ENCODE peak calls at places on chromosomes 5 and 9, in five cellular contexts. L, M, T, E and J are unnamed samples. For H3K27me3, the result is how much of the 10 kb centered on the place peaks cover.

GRCh38 chr9:124000161-124000783 is 11.3 kb upstream of the LHX2 start:
- DNase-seq in L (no peak), M (no peak), T (no peak), E (peak), J (no peak)

GRCh38 chr9:127507751-127508648 is 56.7 kb downstream of the LRSAM1 start:
- DNase-seq in L (peak), M (no peak), T (no peak), E (no peak), J (no peak)

GRCh38 chr5:61455179-61456006 is 123.3 kb downstream of the ZSWIM6 start:
- DNase-seq in L (no peak), M (no peak), T (no peak), E (peak), J (no peak)

GRCh38 chr5:54148062-54148461 is 162.3 kb downstream of the ARL15 start:
- DNase-seq in L (no peak), M (peak), T (no peak), E (no peak), J (no peak)

GRCh38 chr9:104974053-104974983 is 46.4 kb upstream of the ABCA1 start:
- DNase-seq in L (no peak), M (no peak), T (no peak), E (no peak), J (no peak)

GRCh38 chr5:77644443-77645157 is 6.1 kb upstream of the OTP start:
- DNase-seq in L (no peak), M (no peak), T (no peak), E (peak), J (no peak)

GRCh38 chr5:28574616-28575015 is 1536.2 kb upstream of the CDH9 start:
- DNase-seq in L (no peak), M (no peak), T (no peak), E (no peak), J (no peak)

GRCh38 chr9:126507318-126508109 is 106.2 kb upstream of the LMX1B start:
- DNase-seq in L (peak), M (no peak), T (no peak), E (no peak), J (peak)

GRCh38 chr5:145218982-145219381 is 616.2 kb downstream of the PRELID2 start:
- DNase-seq in L (no peak), M (no peak), T (no peak), E (no peak), J (no peak)

GRCh38 chr9:38355115-38355514 is 37.4 kb upstream of the ALDH1B1 start:
- DNase-seq in L (no peak), M (no peak), T (no peak), E (no peak), J (no peak)

GRCh38 chr5:35354751-35355150 is 124.5 kb upstream of the PRLR start:
- DNase-seq in L (no peak), M (no peak), T (no peak), E (no peak), J (no peak)

GRCh38 chr5:138824516-138824915 is 50.6 kb downstream of the LRRTM2 start:
- DNase-seq in L (no peak), M (no peak), T (no peak), E (no peak), J (no peak)

GRCh38 chr9:27261517-27262211 is 35.3 kb downstream of the EQTN start:
- DNase-seq in L (no peak), M (no peak), T (no peak), E (no peak), J (peak)

GRCh38 chr5:108686676-108687075 is 61.0 kb upstream of the FER start:
- DNase-seq in L (no peak), M (no peak), T (no peak), E (no peak), J (no peak)

GRCh38 chr9:132187006-132187760 is 25.3 kb downstream of the NTNG2 start:
- DNase-seq in L (no peak), M (no peak), T (no peak), E (peak), J (no peak)

GRCh38 chr5:142981886-142982820 is 212.0 kb downstream of the ARHGAP26 start:
- DNase-seq in L (peak), M (peak), T (peak), E (peak), J (peak)

GRCh38 chr5:87826507-87826906 is 413.8 kb upstream of the CCNH start:
- DNase-seq in L (no peak), M (no peak), T (no peak), E (no peak), J (no peak)

GRCh38 chr5:64612349-64612961 is 77.8 kb upstream of the SHISAL2B start:
- DNase-seq in L (no peak), M (peak), T (no peak), E (peak), J (peak)

GRCh38 chr5:52870448-52870847 is 82.7 kb downstream of the ITGA1 start:
- DNase-seq in L (no peak), M (peak), T (no peak), E (peak), J (no peak)

GRCh38 chr5:132364319-132364718 is 5.2 kb upstream of the SLC22A5 start:
- DNase-seq in L (no peak), M (peak), T (no peak), E (no peak), J (no peak)

GRCh38 chr9:86282979-86283535 is 719 bp upstream of the ISCA1 start:
- DNase-seq in L (no peak), M (peak), T (peak), E (no peak), J (no peak)

GRCh38 chr9:104301770-104302169 is 202.3 kb upstream of the OR13F1 start:
- DNase-seq in L (no peak), M (no peak), T (no peak), E (no peak), J (no peak)

GRCh38 chr5:52822437-52822836 is 34.7 kb downstream of the ITGA1 start:
- DNase-seq in L (peak), M (no peak), T (no peak), E (no peak), J (peak)

GRCh38 chr9:133759146-133759900 is 21.2 kb upstream of the SARDH start:
- DNase-seq in L (peak), M (peak), T (peak), E (no peak), J (peak)

GRCh38 chr5:106321242-106321641 is 1349.5 kb downstream of the EFNA5 start:
- DNase-seq in L (no peak), M (no peak), T (no peak), E (no peak), J (no peak)

GRCh38 chr9:95572370-95573151 is 55.8 kb upstream of the PTCH1 start:
- DNase-seq in L (no peak), M (peak), T (peak), E (no peak), J (no peak)

GRCh38 chr9:91810286-91810905 is 139.6 kb downstream of the ROR2 start:
- DNase-seq in L (no peak), M (no peak), T (no peak), E (no peak), J (no peak)

GRCh38 chr5:96562614-96563013 is 99.6 kb upstream of the CAST start:
- DNase-seq in L (no peak), M (no peak), T (no peak), E (no peak), J (no peak)

GRCh38 chr9:123406691-123407536 is 50.9 kb downstream of the CRB2 start:
- DNase-seq in L (no peak), M (peak), T (no peak), E (peak), J (no peak)

GRCh38 chr9:6870650-6871477 is 113.1 kb downstream of the KDM4C start:
- DNase-seq in L (no peak), M (no peak), T (no peak), E (no peak), J (no peak)

GRCh38 chr5:42984307-42984706 is 55.8 kb downstream of the ANXA2R start:
- DNase-seq in L (no peak), M (no peak), T (no peak), E (no peak), J (no peak)

GRCh38 chr5:42985129-42986037 is 54.7 kb downstream of the ANXA2R start:
- DNase-seq in L (no peak), M (peak), T (no peak), E (no peak), J (no peak)

GRCh38 chr5:42982107-42982622 is 58.0 kb downstream of the ANXA2R start:
- DNase-seq in L (no peak), M (no peak), T (peak), E (peak), J (no peak)
- H3K27ac ChIP-seq in L (no peak), M (peak), T (peak), E (peak), J (no peak)

DNA sequence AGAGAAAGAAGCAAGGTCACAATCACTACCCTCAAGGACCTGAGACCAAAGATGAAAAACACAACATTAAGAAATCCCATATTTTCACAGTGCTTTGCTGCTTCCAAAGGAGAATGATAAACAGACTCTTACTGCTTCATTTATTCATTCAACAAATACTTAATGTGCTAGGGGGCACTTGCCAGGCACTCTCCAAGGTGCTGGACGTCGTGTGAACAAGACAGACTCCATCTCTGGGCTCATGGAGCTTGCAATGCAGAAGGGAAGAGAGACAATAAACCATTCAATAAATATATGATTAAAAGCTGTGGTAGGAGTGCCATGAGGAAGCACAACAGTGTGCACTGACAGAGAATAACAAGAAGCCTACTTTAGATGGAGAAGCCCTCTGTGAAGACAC is 327.7 kb downstream of the CDK5RAP2 start:
- DNase-seq in L (no peak), M (no peak), T (no peak), E (peak), J (no peak)
- H3K27me3 ChIP-seq in L (under half), M (under half), T (under half), E (under half), J (under half)

DNA sequence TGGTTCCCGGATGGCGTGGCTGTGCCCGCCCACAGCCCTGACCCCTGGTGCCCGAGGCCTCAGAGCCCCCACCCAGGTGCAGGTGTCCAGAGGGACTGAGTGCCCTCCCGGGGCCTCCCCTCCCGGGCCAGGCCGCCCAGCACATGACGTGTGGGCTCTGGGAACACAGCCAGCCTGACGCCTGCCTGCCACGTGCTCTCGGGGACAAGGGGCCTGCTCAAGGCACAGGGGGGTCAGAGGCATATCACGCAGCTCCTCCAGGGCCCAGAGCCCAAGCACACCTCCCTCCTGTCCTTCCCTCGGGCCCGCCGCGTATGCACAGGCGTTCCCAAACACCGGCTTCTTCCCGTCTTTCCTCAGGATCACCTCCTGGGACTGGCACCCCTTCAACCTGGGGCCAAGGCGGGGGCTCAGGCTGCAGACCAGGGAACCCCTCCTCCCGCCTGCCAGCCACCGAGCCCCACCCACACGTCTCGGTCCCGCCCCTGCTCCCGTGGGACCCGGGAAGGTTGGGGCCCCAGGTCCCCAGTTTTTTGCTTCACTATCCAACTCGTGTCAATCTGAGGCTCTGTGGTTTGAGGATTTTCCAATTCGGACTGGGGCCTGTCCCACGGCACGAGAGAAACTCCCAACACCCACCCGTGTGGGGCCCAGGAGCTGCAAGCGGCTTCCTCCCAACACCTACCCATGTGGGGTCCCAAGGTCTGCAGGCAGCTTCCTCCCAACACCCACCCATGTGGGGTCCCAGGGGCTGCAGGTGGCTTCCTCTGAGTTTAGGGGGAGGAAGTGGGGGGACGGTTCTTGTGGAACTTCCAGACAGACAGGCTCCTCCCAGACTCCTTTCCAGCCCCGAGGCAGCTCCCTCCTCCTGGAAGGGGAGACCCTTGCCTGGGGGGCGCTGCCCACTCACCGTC is 1.5 kb downstream of the LCN10 start:
- DNase-seq in L (no peak), M (peak), T (no peak), E (no peak), J (peak)
- H3K4me3 ChIP-seq in L (peak), M (no peak), T (no peak), E (no peak), J (peak)

DNA sequence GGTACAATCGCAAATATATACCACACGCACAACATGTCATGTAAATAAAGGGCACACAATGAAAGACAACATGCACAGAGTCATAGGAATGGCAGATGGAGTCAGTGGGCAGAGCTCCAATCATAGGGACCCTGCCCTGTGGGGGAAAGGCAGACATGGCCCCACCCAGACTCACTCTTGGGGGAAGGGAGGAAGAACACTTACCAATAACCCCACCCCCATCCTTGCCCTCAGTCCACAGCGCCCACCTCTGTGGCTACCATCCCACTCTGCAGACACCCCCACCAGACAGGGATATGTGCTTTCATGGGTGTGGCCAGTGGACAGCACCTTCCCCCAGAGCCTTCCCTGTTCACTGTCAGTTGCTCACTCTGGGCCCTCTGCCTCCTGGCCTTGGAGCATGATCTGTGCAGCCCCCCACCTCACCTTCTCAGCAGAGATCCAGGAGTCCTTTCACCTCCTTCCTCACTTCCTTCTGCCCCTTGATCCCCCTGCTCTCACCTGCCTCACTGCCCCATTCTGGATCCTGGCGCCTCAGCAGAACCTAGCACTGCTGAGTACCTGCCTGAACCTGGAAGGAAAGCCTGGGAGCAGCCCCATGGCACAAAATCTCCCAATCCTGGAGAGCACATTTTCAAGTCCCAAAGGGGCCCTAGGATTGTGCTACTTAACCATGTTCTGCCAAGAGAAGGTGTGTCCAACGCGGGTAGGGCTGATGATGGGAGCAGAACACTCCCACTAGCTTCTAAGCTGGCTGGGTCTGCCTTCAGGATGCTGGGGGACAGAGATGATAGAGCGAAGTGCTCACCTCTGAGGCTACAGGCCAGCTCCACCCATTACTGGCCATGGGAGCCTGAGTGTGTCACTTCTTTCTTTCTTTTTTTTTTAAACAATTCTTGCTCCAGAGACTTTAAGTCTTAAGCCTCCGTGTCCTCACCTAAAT is 1.5 kb upstream of the PHF19 start:
- DNase-seq in L (no peak), M (no peak), T (no peak), E (no peak), J (no peak)
- H3K27ac ChIP-seq in L (no peak), M (no peak), T (no peak), E (no peak), J (no peak)

GRCh38 chr5:162434311-162434710 is 366.7 kb downstream of the GABRG2 start:
- DNase-seq in L (no peak), M (no peak), T (no peak), E (no peak), J (no peak)

GRCh38 chr5:162429161-162429560 is 361.6 kb downstream of the GABRG2 start:
- DNase-seq in L (no peak), M (no peak), T (no peak), E (no peak), J (no peak)
- H3K27me3 ChIP-seq in L (under half), M (under half), T (under half), E (under half), J (under half)

GRCh38 chr5:107670028-107670926 is 460 bp downstream of the EFNA5 start:
- DNase-seq in L (peak), M (peak), T (no peak), E (peak), J (peak)
- H3K4me3 ChIP-seq in L (peak), M (peak), T (peak), E (peak), J (peak)

DNA sequence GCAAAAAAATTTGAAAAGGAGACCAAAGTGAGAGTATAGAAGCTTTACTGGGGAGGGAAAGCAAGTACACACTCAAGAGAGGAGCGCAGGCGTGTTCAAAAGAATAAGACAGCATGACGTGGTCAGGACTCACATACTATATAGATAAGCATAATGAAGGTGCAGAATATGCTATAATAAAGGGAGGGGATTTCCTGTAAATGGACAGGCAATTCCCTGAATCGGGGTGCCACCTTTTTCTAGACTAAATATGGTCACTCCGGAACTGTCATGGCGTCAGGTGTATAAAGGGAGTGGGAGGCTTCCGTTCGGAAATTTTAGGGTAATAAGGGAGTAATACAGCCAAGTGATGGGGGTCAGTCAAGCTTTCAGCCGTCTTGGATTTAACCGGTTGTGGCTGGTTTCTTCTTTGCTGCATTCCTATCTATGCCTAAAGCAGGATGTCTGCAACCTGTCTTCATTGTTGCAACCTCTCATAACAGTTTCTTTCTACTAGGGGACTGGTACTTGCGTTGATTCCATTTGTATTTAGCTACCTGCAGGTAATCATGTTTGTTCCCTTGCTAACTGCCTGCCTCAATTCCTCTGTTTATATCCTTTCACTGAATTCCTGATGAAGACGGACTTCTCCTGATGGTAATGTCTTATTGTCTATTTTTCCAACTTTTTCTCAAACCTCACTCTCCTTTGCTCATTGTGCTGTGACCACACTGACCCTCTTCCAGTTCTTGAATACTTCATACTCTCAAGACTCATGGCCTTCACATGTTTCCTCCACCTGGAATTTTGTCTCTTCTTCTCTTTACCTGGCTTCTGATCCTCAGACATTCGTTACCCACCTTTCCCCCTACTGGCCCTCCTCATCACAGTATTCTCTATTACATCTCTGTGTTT is 48.9 kb downstream of the PRR16 start:
- DNase-seq in L (no peak), M (no peak), T (no peak), E (no peak), J (no peak)
- H3K27ac ChIP-seq in L (no peak), M (no peak), T (no peak), E (no peak), J (no peak)

DNA sequence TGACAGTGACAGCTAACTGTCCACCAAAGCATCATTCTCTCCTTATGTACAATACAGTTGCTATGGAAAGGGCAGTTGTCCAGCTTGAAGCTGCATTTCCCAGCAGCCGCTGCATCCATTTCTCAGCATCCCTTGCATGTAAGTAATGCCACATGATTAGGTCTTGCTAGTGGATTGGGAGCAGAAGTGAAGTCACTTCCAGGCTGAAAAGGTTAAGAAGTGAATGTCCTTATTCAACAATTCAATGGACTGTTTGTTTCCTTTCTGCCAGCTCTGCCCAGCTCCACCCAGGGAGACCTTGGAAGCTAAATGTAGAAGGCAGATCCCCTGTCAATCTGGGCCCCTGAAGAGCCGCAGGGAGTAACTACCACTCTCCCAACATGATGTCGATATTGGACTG is 26.1 kb upstream of the RETREG1 start:
- DNase-seq in L (no peak), M (no peak), T (no peak), E (no peak), J (no peak)
- H3K27me3 ChIP-seq in L (under half), M (under half), T (under half), E (under half), J (under half)